ENCODE peak calls at places on chromosome 5, in eight cellular contexts. H is A172; Z is pancreas; D is AG09309; I is T-helper 2 cell; K is ureter; W is stimulated activated CD4-positive, alpha-beta T cell treated with anti-CD3 and anti-CD28 coated beads, Interleukin-2, amount 100 ng/mL, for 48 hours; Q is germinal center. Y is an unnamed sample.

GRCh38 chr5:60490597-60491166 is 209.3 kb downstream of the DEPDC1B start:
- DNase-seq in K (no peak), D (no peak), Z (no peak), I (no peak), Q (no peak), W (no peak), H (no peak), Y (no peak)

GRCh38 chr5:107330903-107331302 is 339.8 kb downstream of the EFNA5 start:
- DNase-seq in K (no peak), I (no peak), D (no peak), Q (no peak), H (no peak), W (no peak), Z (no peak), Y (no peak)

GRCh38 chr5:67495072-67495471 is 298.5 kb upstream of the CD180 start:
- DNase-seq in I (no peak), W (no peak), Z (no peak), D (no peak), K (no peak), H (no peak), Q (no peak), Y (no peak)

GRCh38 chr5:180784497-180785097 is 18.0 kb downstream of the MGAT1 start:
- DNase-seq in H (peak), Z (peak), W (peak), D (no peak), K (peak), Q (peak), I (peak), Y (peak)

GRCh38 chr5:63961125-63961597 is 1.1 kb downstream of the HTR1A start:
- DNase-seq in Q (no peak), D (no peak), K (no peak), H (no peak), W (no peak), I (no peak), Z (no peak), Y (no peak)

GRCh38 chr5:67182406-67182805 is 14.2 kb downstream of the CD180 start:
- DNase-seq in Q (no peak), H (peak), W (no peak), D (peak), I (no peak), Z (peak), K (peak), Y (no peak)

GRCh38 chr5:178774446-178774845 is 44.0 kb upstream of the ZNF354A start:
- DNase-seq in Z (no peak), W (no peak), K (no peak), I (no peak), Q (no peak), D (no peak), H (no peak), Y (no peak)

GRCh38 chr5:115349001-115349817 is 52.8 kb upstream of the CCDC112 start:
- DNase-seq in Z (peak), H (peak), D (peak), K (no peak), Q (no peak), I (no peak), W (no peak), Y (peak)

GRCh38 chr5:178201927-178202235 is 2.5 kb upstream of the HNRNPAB start:
- DNase-seq in H (no peak), W (no peak), I (no peak), D (no peak), Z (no peak), Q (no peak), K (no peak), Y (peak)

Y was measured in RCC 7860.